ENCODE peak calls at places on chromosomes 5 and 9, in four cellular contexts. One of them, this sample, is unnamed.
A peak's percentile ranks its signal among the peaks of the same experiment; 100 is the strongest.

GRCh38 chr9:111661802-111662491 is 542 bp downstream of the GNG10 start:
- DNase-seq in upper lobe of right lung: peak; percentile 75
- DNase-seq in lung: peak; percentile 32
- DNase-seq in colonic mucosa: peak; percentile 40
- DNase-seq in this sample: peak; percentile 24

GRCh38 chr5:72374844-72375243 is 54.7 kb downstream of the PTCD2 start:
- DNase-seq in upper lobe of right lung: no peak
- DNase-seq in lung: no peak
- DNase-seq in colonic mucosa: no peak
- DNase-seq in this sample: no peak

GRCh38 chr9:135476981-135477380 is 2.6 kb upstream of the PPP1R26 start:
- DNase-seq in upper lobe of right lung: no peak
- DNase-seq in lung: peak; percentile 52
- DNase-seq in colonic mucosa: no peak
- DNase-seq in this sample: no peak

GRCh38 chr5:78677777-78678668 is 29.5 kb upstream of the LHFPL2 start:
- DNase-seq in upper lobe of right lung: no peak
- DNase-seq in lung: no peak
- DNase-seq in colonic mucosa: peak; percentile 50
- DNase-seq in this sample: peak; percentile 87

GRCh38 chr9:122991370-122991830 is 42.1 kb upstream of the GPR21 start:
- DNase-seq in upper lobe of right lung: no peak
- DNase-seq in lung: peak; percentile 28
- DNase-seq in colonic mucosa: peak; percentile 29
- DNase-seq in this sample: no peak

GRCh38 chr5:125006011-125006685 is 259.7 kb upstream of the ZNF608 start:
- DNase-seq in upper lobe of right lung: no peak
- DNase-seq in lung: no peak
- DNase-seq in colonic mucosa: no peak
- DNase-seq in this sample: no peak

GRCh38 chr9:120643096-120643495 is 63.1 kb upstream of the CDK5RAP2 start:
- DNase-seq in upper lobe of right lung: no peak
- DNase-seq in lung: no peak
- DNase-seq in colonic mucosa: no peak
- DNase-seq in this sample: no peak

GRCh38 chr9:25260056-25260455 is 418.2 kb downstream of the TUSC1 start:
- DNase-seq in upper lobe of right lung: no peak
- DNase-seq in lung: no peak
- DNase-seq in colonic mucosa: no peak
- DNase-seq in this sample: no peak

GRCh38 chr5:10081584-10081983 is 168.1 kb downstream of the ATPSCKMT start:
- DNase-seq in upper lobe of right lung: no peak
- DNase-seq in lung: no peak
- DNase-seq in colonic mucosa: no peak
- DNase-seq in this sample: no peak

GRCh38 chr5:98205691-98206461 is 567.6 kb upstream of the RGMB start:
- DNase-seq in upper lobe of right lung: no peak
- DNase-seq in lung: no peak
- DNase-seq in colonic mucosa: no peak
- DNase-seq in this sample: no peak

GRCh38 chr5:4553968-4554367 is 586.2 kb upstream of the ADAMTS16 start:
- DNase-seq in upper lobe of right lung: no peak
- DNase-seq in lung: no peak
- DNase-seq in colonic mucosa: no peak
- DNase-seq in this sample: no peak

GRCh38 chr5:163456029-163456589 is 3.8 kb downstream of the NUDCD2 start:
- DNase-seq in upper lobe of right lung: no peak
- DNase-seq in lung: no peak
- DNase-seq in colonic mucosa: no peak
- DNase-seq in this sample: no peak

GRCh38 chr9:129567842-129568559 is 52.9 kb downstream of the C9orf50 start:
- DNase-seq in upper lobe of right lung: peak; percentile 73
- DNase-seq in lung: peak; percentile 51
- DNase-seq in colonic mucosa: no peak
- DNase-seq in this sample: peak; percentile 88

GRCh38 chr5:23506329-23507236 is 826 bp upstream of the PRDM9 start:
- DNase-seq in upper lobe of right lung: no peak
- DNase-seq in lung: no peak
- DNase-seq in colonic mucosa: no peak
- DNase-seq in this sample: no peak

GRCh38 chr5:157267766-157268480 is 2.0 kb downstream of the CYFIP2 start:
- DNase-seq in upper lobe of right lung: no peak
- DNase-seq in lung: no peak
- DNase-seq in colonic mucosa: no peak
- DNase-seq in this sample: no peak

GRCh38 chr5:168317521-168318147 is 26.2 kb downstream of the WWC1 start:
- DNase-seq in upper lobe of right lung: no peak
- DNase-seq in lung: peak; percentile 48
- DNase-seq in colonic mucosa: no peak
- DNase-seq in this sample: no peak

GRCh38 chr9:126205260-126205659 is 121.4 kb upstream of the MVB12B start:
- DNase-seq in upper lobe of right lung: no peak
- DNase-seq in lung: no peak
- DNase-seq in colonic mucosa: no peak
- DNase-seq in this sample: no peak

GRCh38 chr5:109404428-109404960 is 5.3 kb downstream of the PJA2 start:
- DNase-seq in upper lobe of right lung: no peak
- DNase-seq in lung: no peak
- DNase-seq in colonic mucosa: no peak
- DNase-seq in this sample: no peak

GRCh38 chr5:19975795-19976194 is 12.2 kb downstream of the CDH18 start:
- DNase-seq in upper lobe of right lung: no peak
- DNase-seq in lung: no peak
- DNase-seq in colonic mucosa: no peak
- DNase-seq in this sample: no peak

GRCh38 chr9:34365282-34365681 is 11.4 kb downstream of the MYORG start:
- DNase-seq in upper lobe of right lung: no peak
- DNase-seq in lung: no peak
- DNase-seq in colonic mucosa: no peak
- DNase-seq in this sample: no peak

GRCh38 chr5:1125030-1125357 is 13.1 kb upstream of the SLC12A7 start:
- DNase-seq in upper lobe of right lung: no peak
- DNase-seq in lung: no peak
- DNase-seq in colonic mucosa: no peak
- DNase-seq in this sample: peak; percentile 72

GRCh38 chr5:945691-946541 is 53.2 kb downstream of the TRIP13 start:
- DNase-seq in upper lobe of right lung: peak; percentile 53
- DNase-seq in lung: no peak
- DNase-seq in colonic mucosa: no peak
- DNase-seq in this sample: no peak

GRCh38 chr5:116272281-116272941 is 187.6 kb downstream of the COMMD10 start:
- DNase-seq in upper lobe of right lung: no peak
- DNase-seq in lung: no peak
- DNase-seq in colonic mucosa: no peak
- DNase-seq in this sample: no peak

GRCh38 chr9:89606567-89607311 is 1.9 kb downstream of the GADD45G start:
- DNase-seq in upper lobe of right lung: peak; percentile 74
- DNase-seq in lung: peak; percentile 64
- DNase-seq in colonic mucosa: peak; percentile 78
- DNase-seq in this sample: no peak

GRCh38 chr9:121766081-121766683 is 114.7 kb downstream of the DAB2IP start:
- DNase-seq in upper lobe of right lung: no peak
- DNase-seq in lung: no peak
- DNase-seq in colonic mucosa: no peak
- DNase-seq in this sample: no peak

GRCh38 chr5:37208883-37209808 is 40.0 kb downstream of the CPLANE1 start:
- DNase-seq in upper lobe of right lung: no peak
- DNase-seq in lung: no peak
- DNase-seq in colonic mucosa: no peak
- DNase-seq in this sample: no peak

GRCh38 chr9:132163457-132163875 is 1.6 kb downstream of the NTNG2 start:
- DNase-seq in upper lobe of right lung: no peak
- DNase-seq in lung: no peak
- DNase-seq in colonic mucosa: no peak
- DNase-seq in this sample: peak; percentile 30

GRCh38 chr9:103804077-103804735 is 289.9 kb upstream of the SMC2 start:
- DNase-seq in upper lobe of right lung: no peak
- DNase-seq in lung: no peak
- DNase-seq in colonic mucosa: no peak
- DNase-seq in this sample: no peak

GRCh38 chr5:35671516-35671915 is 53.9 kb downstream of the SPEF2 start:
- DNase-seq in upper lobe of right lung: no peak
- DNase-seq in lung: no peak
- DNase-seq in colonic mucosa: no peak
- DNase-seq in this sample: no peak

GRCh38 chr5:173016621-173017046 is 33.1 kb downstream of the ATP6V0E1 start:
- DNase-seq in upper lobe of right lung: no peak
- DNase-seq in lung: no peak
- DNase-seq in colonic mucosa: no peak
- DNase-seq in this sample: no peak

GRCh38 chr5:17154211-17154996 is 63.0 kb upstream of the BASP1 start:
- DNase-seq in upper lobe of right lung: no peak
- DNase-seq in lung: no peak
- DNase-seq in colonic mucosa: no peak
- DNase-seq in this sample: no peak

GRCh38 chr5:57863661-57864060 is 381.1 kb upstream of the ACTBL2 start:
- DNase-seq in upper lobe of right lung: no peak
- DNase-seq in lung: no peak
- DNase-seq in colonic mucosa: no peak
- DNase-seq in this sample: no peak

GRCh38 chr9:75658301-75658919 is 232.1 kb upstream of the PCSK5 start:
- DNase-seq in upper lobe of right lung: no peak
- DNase-seq in lung: no peak
- DNase-seq in colonic mucosa: no peak
- DNase-seq in this sample: no peak

GRCh38 chr5:147189109-147189424 is 45.8 kb upstream of the STK32A start:
- DNase-seq in upper lobe of right lung: no peak
- DNase-seq in lung: no peak
- DNase-seq in colonic mucosa: no peak
- DNase-seq in this sample: no peak

GRCh38 chr5:89293849-89294248 is 410.9 kb upstream of the MEF2C start:
- DNase-seq in upper lobe of right lung: no peak
- DNase-seq in lung: no peak
- DNase-seq in colonic mucosa: no peak
- DNase-seq in this sample: no peak
- H3K4me3 ChIP-seq in upper lobe of right lung: no peak overlapping the region
- H3K4me3 ChIP-seq in lung: no peak overlapping the region
- H3K4me3 ChIP-seq in colonic mucosa: no peak overlapping the region
- H3K4me3 ChIP-seq in this sample: no peak overlapping the region

GRCh38 chr5:142358648-142359047 is 33.8 kb upstream of the SPRY4 start:
- DNase-seq in upper lobe of right lung: no peak
- DNase-seq in lung: no peak
- DNase-seq in colonic mucosa: no peak
- DNase-seq in this sample: no peak
- H3K4me1 ChIP-seq in upper lobe of right lung: peaks cover 29% of the 10 kb centered on the region
- H3K4me1 ChIP-seq in lung: peaks cover 25% of the 10 kb centered on the region
- H3K4me1 ChIP-seq in colonic mucosa: peaks cover 5% of the 10 kb centered on the region
- H3K4me1 ChIP-seq in this sample: peaks cover 6% of the 10 kb centered on the region

GRCh38 chr5:149841844-149842793 is 102.5 kb downstream of the PDE6A start:
- DNase-seq in upper lobe of right lung: no peak
- DNase-seq in lung: no peak
- DNase-seq in colonic mucosa: no peak
- DNase-seq in this sample: no peak

GRCh38 chr5:149840226-149840825 is 104.3 kb downstream of the PDE6A start:
- DNase-seq in upper lobe of right lung: no peak
- DNase-seq in lung: no peak
- DNase-seq in colonic mucosa: no peak
- DNase-seq in this sample: no peak

GRCh38 chr5:149837680-149838269 is 106.8 kb downstream of the PDE6A start:
- DNase-seq in upper lobe of right lung: no peak
- DNase-seq in lung: no peak
- DNase-seq in colonic mucosa: peak; percentile 63
- DNase-seq in this sample: no peak

GRCh38 chr5:149838881-149839739 is 105.5 kb downstream of the PDE6A start:
- DNase-seq in upper lobe of right lung: no peak
- DNase-seq in lung: no peak
- DNase-seq in colonic mucosa: no peak
- DNase-seq in this sample: no peak

GRCh38 chr5:149839761-149840160 is 104.8 kb downstream of the PDE6A start:
- DNase-seq in upper lobe of right lung: no peak
- DNase-seq in lung: no peak
- DNase-seq in colonic mucosa: no peak
- DNase-seq in this sample: no peak
- H3K27ac ChIP-seq in upper lobe of right lung: peak overlapping the region; percentile 25
- H3K27ac ChIP-seq in lung: peak overlapping the region; percentile 51
- H3K27ac ChIP-seq in colonic mucosa: no peak overlapping the region
- H3K27ac ChIP-seq in this sample: no peak overlapping the region

GRCh38 chr9:95055337-95055850 is 262.1 kb downstream of the FANCC start:
- DNase-seq in upper lobe of right lung: no peak
- DNase-seq in lung: no peak
- DNase-seq in colonic mucosa: no peak
- DNase-seq in this sample: no peak

GRCh38 chr9:95058121-95058785 is 259.3 kb downstream of the FANCC start:
- DNase-seq in upper lobe of right lung: no peak
- DNase-seq in lung: no peak
- DNase-seq in colonic mucosa: no peak
- DNase-seq in this sample: no peak

GRCh38 chr9:95053611-95054440 is 263.7 kb downstream of the FANCC start:
- DNase-seq in upper lobe of right lung: no peak
- DNase-seq in lung: no peak
- DNase-seq in colonic mucosa: no peak
- DNase-seq in this sample: no peak

GRCh38 chr9:95057121-95057520 is 260.4 kb downstream of the FANCC start:
- DNase-seq in upper lobe of right lung: no peak
- DNase-seq in lung: no peak
- DNase-seq in colonic mucosa: no peak
- DNase-seq in this sample: no peak

GRCh38 chr9:95055851-95056551 is 261.5 kb downstream of the FANCC start:
- DNase-seq in upper lobe of right lung: no peak
- DNase-seq in lung: no peak
- DNase-seq in colonic mucosa: no peak
- DNase-seq in this sample: peak; percentile 78
- H3K4me3 ChIP-seq in upper lobe of right lung: peak overlapping the region; percentile 26
- H3K4me3 ChIP-seq in lung: no peak overlapping the region
- H3K4me3 ChIP-seq in colonic mucosa: no peak overlapping the region
- H3K4me3 ChIP-seq in this sample: peak overlapping the region; percentile 43